ENCODE peak calls at places on chromosomes 11 and 22, in ten cellular contexts. One of them, this sample, is unnamed. For H3K4me1, the result is how much of the 10 kb centered on the place peaks cover.

GRCh38 chr11:86580535-86580934 is 91.9 kb downstream of the ME3 start:
- DNase-seq in cardiac muscle cell: no peak
- DNase-seq in pancreas: no peak
- DNase-seq in HAP-1: no peak
- DNase-seq in hepatocyte: no peak
- DNase-seq in H1: no peak
- DNase-seq in tibial artery: no peak
- DNase-seq in adipocyte: no peak
- DNase-seq in stomach: no peak
- DNase-seq in colonic mucosa: no peak
- DNase-seq in this sample: no peak

GRCh38 chr11:13009476-13009920 is 382 bp downstream of the RASSF10 start:
- DNase-seq in cardiac muscle cell: no peak
- DNase-seq in colonic mucosa: no peak
- DNase-seq in stomach: no peak
- DNase-seq in tibial artery: no peak
- DNase-seq in adipocyte: peak
- DNase-seq in H1: no peak
- DNase-seq in pancreas: no peak
- DNase-seq in hepatocyte: no peak
- DNase-seq in HAP-1: no peak
- DNase-seq in this sample: no peak

GRCh38 chr11:116330439-116331185 is 442.2 kb downstream of the BUD13 start:
- DNase-seq in HAP-1: no peak
- DNase-seq in hepatocyte: no peak
- DNase-seq in tibial artery: no peak
- DNase-seq in pancreas: no peak
- DNase-seq in adipocyte: no peak
- DNase-seq in stomach: no peak
- DNase-seq in cardiac muscle cell: peak
- DNase-seq in H1: no peak
- DNase-seq in colonic mucosa: no peak
- DNase-seq in this sample: no peak

GRCh38 chr11:86818466-86819282 is 18.3 kb downstream of the PRSS23 start:
- DNase-seq in colonic mucosa: no peak
- DNase-seq in HAP-1: peak
- DNase-seq in H1: no peak
- DNase-seq in stomach: no peak
- DNase-seq in tibial artery: no peak
- DNase-seq in pancreas: no peak
- DNase-seq in hepatocyte: peak
- DNase-seq in adipocyte: peak
- DNase-seq in cardiac muscle cell: peak
- DNase-seq in this sample: peak

GRCh38 chr11:17760102-17761029 is 25.8 kb downstream of the KCNC1 start:
- DNase-seq in colonic mucosa: peak
- DNase-seq in hepatocyte: peak
- DNase-seq in cardiac muscle cell: peak
- DNase-seq in stomach: peak
- DNase-seq in tibial artery: no peak
- DNase-seq in pancreas: peak
- DNase-seq in H1: peak
- DNase-seq in HAP-1: peak
- DNase-seq in adipocyte: peak
- DNase-seq in this sample: no peak

GRCh38 chr22:32185821-32186220 is 19.1 kb downstream of the RFPL2 start:
- DNase-seq in HAP-1: no peak
- DNase-seq in hepatocyte: no peak
- DNase-seq in adipocyte: no peak
- DNase-seq in stomach: no peak
- DNase-seq in tibial artery: peak
- DNase-seq in pancreas: no peak
- DNase-seq in colonic mucosa: no peak
- DNase-seq in cardiac muscle cell: no peak
- DNase-seq in H1: no peak
- DNase-seq in this sample: no peak

GRCh38 chr11:71249301-71249700 is 3.1 kb downstream of the SHANK2 start:
- DNase-seq in stomach: peak
- DNase-seq in pancreas: no peak
- DNase-seq in colonic mucosa: no peak
- DNase-seq in cardiac muscle cell: no peak
- DNase-seq in H1: no peak
- DNase-seq in adipocyte: no peak
- DNase-seq in tibial artery: no peak
- DNase-seq in hepatocyte: peak
- DNase-seq in HAP-1: no peak
- DNase-seq in this sample: no peak

GRCh38 chr11:100356035-100356434 is 331.1 kb upstream of the ARHGAP42 start:
- DNase-seq in colonic mucosa: no peak
- DNase-seq in stomach: no peak
- DNase-seq in adipocyte: no peak
- DNase-seq in hepatocyte: no peak
- DNase-seq in HAP-1: no peak
- DNase-seq in H1: no peak
- DNase-seq in tibial artery: no peak
- DNase-seq in cardiac muscle cell: no peak
- DNase-seq in pancreas: no peak
- DNase-seq in this sample: no peak

DNA sequence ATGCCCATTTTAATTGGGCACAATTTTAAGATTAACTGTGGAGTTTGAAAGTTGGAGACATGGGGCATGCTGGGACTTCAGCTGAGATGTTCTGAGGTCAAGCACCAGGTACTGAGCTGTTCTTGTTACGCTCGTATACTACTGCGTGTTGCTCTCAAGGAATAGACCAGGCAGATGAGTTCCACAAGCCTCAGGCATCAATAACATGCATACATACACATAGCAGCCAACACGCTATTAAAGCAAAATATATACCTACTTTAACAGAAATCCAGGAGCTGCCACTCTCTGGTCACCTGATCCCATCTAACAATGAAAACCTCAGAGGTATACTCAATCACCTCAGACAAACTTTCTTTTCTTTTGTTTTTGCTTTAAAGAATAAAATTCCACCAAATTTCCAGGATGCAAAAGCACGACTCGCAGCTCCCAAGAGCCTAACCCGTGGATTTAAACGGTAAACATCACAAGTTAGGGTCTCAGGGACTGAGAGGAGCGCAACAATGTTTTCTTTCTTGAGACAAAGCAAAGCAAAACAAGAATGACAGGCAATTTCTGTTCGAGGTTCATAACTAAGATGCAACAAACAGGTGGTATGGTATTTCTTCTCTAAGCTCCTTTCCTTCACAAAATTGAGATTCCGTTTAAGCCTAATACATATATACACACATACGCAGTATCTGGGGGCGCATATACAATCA is 16.5 kb downstream of the BLID start:
- DNase-seq in adipocyte: peak
- DNase-seq in H1: no peak
- DNase-seq in HAP-1: no peak
- DNase-seq in tibial artery: no peak
- DNase-seq in cardiac muscle cell: no peak
- DNase-seq in hepatocyte: no peak
- DNase-seq in stomach: no peak
- DNase-seq in colonic mucosa: no peak
- DNase-seq in pancreas: no peak
- DNase-seq in this sample: no peak
- H3K4me3 ChIP-seq in adipocyte: peak
- H3K4me3 ChIP-seq in H1: peak
- H3K4me3 ChIP-seq in HAP-1: no peak
- H3K4me3 ChIP-seq in tibial artery: peak
- H3K4me3 ChIP-seq in cardiac muscle cell: peak
- H3K4me3 ChIP-seq in hepatocyte: peak
- H3K4me3 ChIP-seq in stomach: peak
- H3K4me3 ChIP-seq in colonic mucosa: peak
- H3K4me3 ChIP-seq in pancreas: peak
- H3K4me3 ChIP-seq in this sample: no peak

GRCh38 chr11:126335463-126335760 is 20.1 kb upstream of the ST3GAL4 start:
- DNase-seq in pancreas: no peak
- DNase-seq in stomach: no peak
- DNase-seq in tibial artery: no peak
- DNase-seq in HAP-1: no peak
- DNase-seq in colonic mucosa: no peak
- DNase-seq in cardiac muscle cell: no peak
- DNase-seq in adipocyte: no peak
- DNase-seq in H1: no peak
- DNase-seq in hepatocyte: no peak
- DNase-seq in this sample: no peak

GRCh38 chr11:126336065-126336464 is 19.4 kb upstream of the ST3GAL4 start:
- DNase-seq in H1: no peak
- DNase-seq in hepatocyte: no peak
- DNase-seq in adipocyte: no peak
- DNase-seq in HAP-1: no peak
- DNase-seq in cardiac muscle cell: no peak
- DNase-seq in tibial artery: no peak
- DNase-seq in stomach: no peak
- DNase-seq in colonic mucosa: no peak
- DNase-seq in pancreas: no peak
- DNase-seq in this sample: no peak

GRCh38 chr11:126337121-126337471 is 18.4 kb upstream of the ST3GAL4 start:
- DNase-seq in colonic mucosa: no peak
- DNase-seq in cardiac muscle cell: no peak
- DNase-seq in stomach: no peak
- DNase-seq in pancreas: no peak
- DNase-seq in H1: no peak
- DNase-seq in adipocyte: no peak
- DNase-seq in tibial artery: no peak
- DNase-seq in hepatocyte: no peak
- DNase-seq in HAP-1: no peak
- DNase-seq in this sample: no peak

GRCh38 chr11:126337472-126338241 is 17.8 kb upstream of the ST3GAL4 start:
- DNase-seq in adipocyte: no peak
- DNase-seq in cardiac muscle cell: peak
- DNase-seq in H1: no peak
- DNase-seq in stomach: no peak
- DNase-seq in HAP-1: no peak
- DNase-seq in hepatocyte: no peak
- DNase-seq in colonic mucosa: no peak
- DNase-seq in pancreas: no peak
- DNase-seq in tibial artery: no peak
- DNase-seq in this sample: no peak

DNA sequence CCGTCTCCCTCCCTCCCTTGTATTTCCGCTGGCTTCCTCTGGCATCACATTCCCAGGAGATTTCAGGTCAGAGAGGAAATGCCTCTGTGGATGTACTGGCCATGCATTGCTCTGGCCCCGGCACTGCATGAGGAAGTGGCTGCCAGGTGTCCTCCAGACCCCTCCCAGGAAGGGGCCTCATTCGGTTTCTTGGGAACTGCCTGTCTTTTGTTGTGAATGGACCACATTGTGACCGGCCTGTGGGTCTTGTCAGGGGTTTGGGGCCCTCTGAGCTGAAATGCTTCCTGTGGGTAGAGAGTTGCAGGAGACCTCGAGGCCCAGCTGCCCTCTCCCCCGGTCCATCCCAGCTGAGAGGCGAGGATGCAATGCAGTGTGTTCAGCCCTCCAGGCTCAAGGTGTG is 18.8 kb upstream of the ST3GAL4 start:
- DNase-seq in H1: no peak
- DNase-seq in adipocyte: no peak
- DNase-seq in hepatocyte: no peak
- DNase-seq in tibial artery: no peak
- DNase-seq in colonic mucosa: no peak
- DNase-seq in HAP-1: no peak
- DNase-seq in stomach: no peak
- DNase-seq in cardiac muscle cell: no peak
- DNase-seq in pancreas: no peak
- DNase-seq in this sample: no peak
- H3K4me1 ChIP-seq in H1: under half
- H3K4me1 ChIP-seq in adipocyte: under half
- H3K4me1 ChIP-seq in hepatocyte: under half
- H3K4me1 ChIP-seq in tibial artery: under half
- H3K4me1 ChIP-seq in colonic mucosa: under half
- H3K4me1 ChIP-seq in HAP-1: under half
- H3K4me1 ChIP-seq in stomach: half or more
- H3K4me1 ChIP-seq in cardiac muscle cell: under half
- H3K4me1 ChIP-seq in pancreas: under half
- H3K4me1 ChIP-seq in this sample: under half

GRCh38 chr11:118437736-118438125 is 1.4 kb downstream of the KMT2A start:
- DNase-seq in cardiac muscle cell: peak
- DNase-seq in hepatocyte: peak
- DNase-seq in HAP-1: peak
- DNase-seq in adipocyte: peak
- DNase-seq in H1: no peak
- DNase-seq in colonic mucosa: peak
- DNase-seq in pancreas: peak
- DNase-seq in stomach: no peak
- DNase-seq in tibial artery: peak
- DNase-seq in this sample: peak

GRCh38 chr11:118439656-118440055 is 3.4 kb downstream of the KMT2A start:
- DNase-seq in cardiac muscle cell: no peak
- DNase-seq in pancreas: no peak
- DNase-seq in tibial artery: no peak
- DNase-seq in H1: no peak
- DNase-seq in stomach: no peak
- DNase-seq in colonic mucosa: no peak
- DNase-seq in adipocyte: no peak
- DNase-seq in hepatocyte: no peak
- DNase-seq in HAP-1: no peak
- DNase-seq in this sample: no peak

GRCh38 chr11:118437046-118437735 is 899 bp downstream of the KMT2A start:
- DNase-seq in stomach: no peak
- DNase-seq in H1: no peak
- DNase-seq in HAP-1: peak
- DNase-seq in cardiac muscle cell: peak
- DNase-seq in pancreas: peak
- DNase-seq in hepatocyte: peak
- DNase-seq in colonic mucosa: peak
- DNase-seq in tibial artery: peak
- DNase-seq in adipocyte: peak
- DNase-seq in this sample: peak

GRCh38 chr11:118436639-118437045 is 350 bp downstream of the KMT2A start:
- DNase-seq in pancreas: peak
- DNase-seq in tibial artery: peak
- DNase-seq in stomach: no peak
- DNase-seq in hepatocyte: no peak
- DNase-seq in H1: no peak
- DNase-seq in HAP-1: no peak
- DNase-seq in adipocyte: no peak
- DNase-seq in cardiac muscle cell: peak
- DNase-seq in colonic mucosa: no peak
- DNase-seq in this sample: no peak

DNA sequence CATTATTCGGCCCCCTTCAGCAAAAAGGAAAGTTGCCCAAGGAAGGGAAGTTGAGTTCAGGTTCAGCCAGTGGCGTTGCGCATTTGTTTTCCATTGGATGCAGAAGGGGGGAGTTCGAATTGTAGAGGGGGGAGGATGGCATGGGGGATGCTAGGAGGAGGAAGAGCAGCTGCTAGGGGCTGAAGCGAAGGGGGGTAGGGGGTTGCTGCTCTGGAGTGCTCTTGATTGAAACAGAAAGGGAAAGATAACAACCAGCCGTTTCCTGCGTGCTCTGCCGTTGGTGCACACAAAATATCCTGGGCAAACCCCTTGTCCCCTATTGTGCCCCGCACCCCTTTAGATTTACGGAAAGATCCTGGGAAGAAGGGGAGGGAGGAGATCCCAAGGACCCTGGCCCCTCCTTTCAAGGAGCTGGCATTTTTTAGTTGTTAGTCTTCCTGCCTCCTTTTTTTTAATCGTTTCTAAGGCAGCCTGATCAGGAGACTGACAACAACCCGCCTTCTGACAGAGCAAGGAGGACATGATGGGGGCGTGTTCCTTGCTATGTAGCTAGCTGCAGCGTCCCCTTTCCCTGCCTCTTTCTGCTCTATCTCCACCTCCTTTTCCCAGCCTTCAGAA is 2.1 kb downstream of the KMT2A start:
- DNase-seq in hepatocyte: peak
- DNase-seq in HAP-1: peak
- DNase-seq in adipocyte: peak
- DNase-seq in tibial artery: peak
- DNase-seq in stomach: no peak
- DNase-seq in H1: no peak
- DNase-seq in colonic mucosa: peak
- DNase-seq in pancreas: peak
- DNase-seq in cardiac muscle cell: peak
- DNase-seq in this sample: peak
- H3K4me3 ChIP-seq in hepatocyte: peak
- H3K4me3 ChIP-seq in HAP-1: peak
- H3K4me3 ChIP-seq in adipocyte: peak
- H3K4me3 ChIP-seq in tibial artery: peak
- H3K4me3 ChIP-seq in stomach: peak
- H3K4me3 ChIP-seq in H1: peak
- H3K4me3 ChIP-seq in colonic mucosa: peak
- H3K4me3 ChIP-seq in pancreas: peak
- H3K4me3 ChIP-seq in cardiac muscle cell: peak
- H3K4me3 ChIP-seq in this sample: peak

GRCh38 chr11:65126624-65127274 is 4.6 kb downstream of the MRPL49 start:
- DNase-seq in hepatocyte: no peak
- DNase-seq in cardiac muscle cell: no peak
- DNase-seq in H1: no peak
- DNase-seq in pancreas: no peak
- DNase-seq in stomach: no peak
- DNase-seq in HAP-1: no peak
- DNase-seq in tibial artery: peak
- DNase-seq in colonic mucosa: no peak
- DNase-seq in adipocyte: no peak
- DNase-seq in this sample: no peak

GRCh38 chr11:65129649-65130441 is 4.5 kb downstream of the SYVN1 start:
- DNase-seq in stomach: no peak
- DNase-seq in adipocyte: no peak
- DNase-seq in pancreas: no peak
- DNase-seq in HAP-1: no peak
- DNase-seq in colonic mucosa: no peak
- DNase-seq in hepatocyte: no peak
- DNase-seq in tibial artery: no peak
- DNase-seq in H1: no peak
- DNase-seq in cardiac muscle cell: no peak
- DNase-seq in this sample: no peak

GRCh38 chr11:65128182-65129145 is 5.9 kb downstream of the SYVN1 start:
- DNase-seq in cardiac muscle cell: no peak
- DNase-seq in HAP-1: no peak
- DNase-seq in stomach: no peak
- DNase-seq in H1: no peak
- DNase-seq in hepatocyte: no peak
- DNase-seq in pancreas: no peak
- DNase-seq in adipocyte: no peak
- DNase-seq in tibial artery: peak
- DNase-seq in colonic mucosa: no peak
- DNase-seq in this sample: no peak

GRCh38 chr11:65125197-65126056 is 3.3 kb downstream of the MRPL49 start:
- DNase-seq in tibial artery: peak
- DNase-seq in stomach: no peak
- DNase-seq in colonic mucosa: no peak
- DNase-seq in pancreas: no peak
- DNase-seq in cardiac muscle cell: no peak
- DNase-seq in hepatocyte: no peak
- DNase-seq in HAP-1: no peak
- DNase-seq in adipocyte: no peak
- DNase-seq in H1: no peak
- DNase-seq in this sample: no peak

DNA sequence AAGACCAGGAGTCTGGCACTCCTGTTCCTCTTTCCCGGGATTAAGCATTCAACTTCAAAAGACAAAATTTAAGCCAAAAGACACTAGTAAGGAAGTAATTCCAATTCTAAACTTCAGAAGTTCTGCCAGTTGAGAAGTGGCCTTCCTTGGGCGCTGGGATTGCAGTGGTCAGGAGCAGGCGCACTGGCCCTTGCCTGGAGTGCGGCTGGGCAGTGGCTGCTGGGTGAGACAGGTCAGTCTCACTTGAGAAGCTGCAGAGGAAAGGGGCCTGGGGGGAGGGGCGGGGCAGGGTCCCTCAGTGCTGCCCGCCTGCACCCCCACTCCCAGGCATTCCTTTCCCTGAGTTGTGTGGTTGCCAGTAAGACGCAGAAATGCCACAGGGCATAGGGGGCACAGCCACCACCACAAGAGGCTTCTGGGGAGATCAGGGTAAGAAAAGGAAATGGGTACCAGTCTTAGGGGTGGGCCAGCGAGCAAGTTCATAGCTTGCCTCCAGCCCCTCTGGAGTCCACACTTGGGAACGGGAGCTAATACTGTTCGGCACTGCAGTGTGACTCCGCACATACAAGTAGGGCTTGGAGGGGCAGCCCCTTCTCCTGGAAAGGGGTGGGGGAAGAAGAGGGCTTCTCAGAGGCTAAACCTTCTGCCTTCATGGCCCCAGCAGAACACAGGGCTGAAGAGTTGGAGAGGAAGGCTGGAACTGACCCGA is 5.5 kb downstream of the MRPL49 start:
- DNase-seq in colonic mucosa: no peak
- DNase-seq in HAP-1: no peak
- DNase-seq in stomach: no peak
- DNase-seq in adipocyte: no peak
- DNase-seq in hepatocyte: no peak
- DNase-seq in pancreas: no peak
- DNase-seq in tibial artery: peak
- DNase-seq in H1: no peak
- DNase-seq in cardiac muscle cell: no peak
- DNase-seq in this sample: no peak
- H3K4me1 ChIP-seq in colonic mucosa: under half
- H3K4me1 ChIP-seq in HAP-1: under half
- H3K4me1 ChIP-seq in stomach: under half
- H3K4me1 ChIP-seq in adipocyte: under half
- H3K4me1 ChIP-seq in hepatocyte: under half
- H3K4me1 ChIP-seq in pancreas: under half
- H3K4me1 ChIP-seq in tibial artery: under half
- H3K4me1 ChIP-seq in H1: under half
- H3K4me1 ChIP-seq in cardiac muscle cell: under half
- H3K4me1 ChIP-seq in this sample: under half